ENCODE peak calls at places on chromosomes 12 and 14, in seven cellular contexts. J, V, A, D, S, B and W are unnamed samples.

GRCh38 chr12:89349814-89350213 is 2.5 kb downstream of the DUSP6 start:
- DNase-seq in J (peak), V (peak), B (no peak), A (no peak), S (no peak), D (no peak), W (no peak)

GRCh38 chr12:105864316-105864715 is 274.4 kb downstream of the NUAK1 start:
- DNase-seq in A (no peak), B (no peak), J (no peak), D (no peak), V (no peak), S (no peak), W (no peak)

GRCh38 chr12:124736115-124737039 is 127.3 kb downstream of the SCARB1 start:
- DNase-seq in B (no peak), A (no peak), V (no peak), S (no peak), J (no peak), D (no peak), W (no peak)

GRCh38 chr14:34043627-34044372 is 92.9 kb upstream of the EGLN3 start:
- DNase-seq in V (no peak), D (no peak), B (no peak), S (peak), J (no peak), A (no peak), W (no peak)

GRCh38 chr14:92555440-92556111 is 42.0 kb downstream of the RIN3 start:
- DNase-seq in D (no peak), A (no peak), S (no peak), J (no peak), B (no peak), V (no peak), W (no peak)

GRCh38 chr12:76519538-76519937 is 40.0 kb downstream of the OSBPL8 start:
- DNase-seq in D (no peak), A (no peak), J (peak), S (no peak), V (no peak), B (no peak), W (no peak)

GRCh38 chr14:64682173-64682710 is 22.0 kb upstream of the PLEKHG3 start:
- DNase-seq in D (no peak), V (peak), A (no peak), B (peak), S (no peak), J (no peak), W (no peak)

GRCh38 chr14:73567951-73568885 is 795 bp upstream of the ACOT2 start:
- DNase-seq in V (no peak), S (peak), B (no peak), J (peak), D (no peak), A (no peak), W (no peak)

GRCh38 chr14:31137214-31137889 is 70.2 kb downstream of the HECTD1 start:
- DNase-seq in J (no peak), D (no peak), S (no peak), V (no peak), B (no peak), A (no peak), W (no peak)

GRCh38 chr14:89291351-89291940 is 125.6 kb downstream of the FOXN3 start:
- DNase-seq in D (no peak), S (no peak), B (no peak), V (no peak), A (no peak), J (no peak), W (no peak)

GRCh38 chr14:32381869-32382268 is 52.8 kb downstream of the AKAP6 start:
- DNase-seq in B (no peak), V (no peak), S (no peak), D (no peak), J (no peak), A (no peak), W (no peak)

GRCh38 chr12:110508071-110508586 is 6.0 kb downstream of the RAD9B start:
- DNase-seq in S (no peak), A (no peak), V (no peak), B (no peak), J (no peak), D (no peak), W (no peak)

GRCh38 chr12:123391546-123392343 is 7.8 kb downstream of the KMT5A start:
- DNase-seq in A (no peak), V (no peak), J (no peak), B (no peak), D (no peak), S (no peak), W (no peak)
- TF ChIP-seq POLR2A in A (no peak), V (no peak), J (no peak), B (no peak), D (no peak), S (no peak), W (no peak)

DNA sequence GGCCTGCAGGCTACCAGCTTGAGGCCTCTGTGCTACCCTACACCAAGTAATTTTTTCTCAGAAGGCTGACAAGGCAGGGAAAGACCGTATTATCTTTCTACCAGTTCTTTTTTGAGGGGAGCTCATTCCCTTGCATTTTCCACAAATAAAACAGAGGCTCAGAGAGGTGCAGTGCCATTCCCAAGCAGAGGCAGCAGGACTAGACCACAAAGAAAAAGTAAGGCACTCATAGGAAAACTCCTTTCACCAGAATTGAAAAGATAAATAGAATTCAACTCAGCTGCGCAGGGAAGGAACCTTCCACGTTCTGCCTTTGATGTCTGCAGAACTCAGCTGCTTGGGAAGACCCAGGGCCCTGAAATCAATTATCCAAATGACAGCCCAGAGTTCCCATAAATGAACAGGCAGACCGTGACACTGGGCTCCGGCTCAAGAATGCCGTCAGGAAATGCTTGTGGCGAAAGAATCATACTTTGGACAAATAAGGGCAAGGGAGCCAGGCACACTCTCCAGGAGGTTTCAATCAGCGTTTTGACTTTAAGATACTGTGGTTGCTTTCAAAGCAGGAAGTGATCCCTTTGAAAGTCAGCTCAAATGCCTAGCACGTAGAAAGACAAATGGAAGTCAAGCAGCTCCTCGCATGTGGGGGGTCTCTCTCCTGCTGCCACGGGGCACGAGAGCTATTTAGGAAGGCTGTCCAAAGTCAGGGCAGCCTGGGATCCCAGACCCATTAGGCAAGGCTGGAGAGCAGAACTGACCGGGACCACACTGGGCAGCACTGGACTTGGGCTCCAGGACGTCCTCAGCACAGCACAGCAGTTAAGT is 14.0 kb downstream of the KCTD10 start:
- DNase-seq in D (peak), J (peak), B (peak), V (peak), S (peak), A (no peak), W (peak)
- TF ChIP-seq EP300 in D (peak), J (peak), B (peak), V (peak), S (no peak), A (no peak), W (peak)

GRCh38 chr12:107091989-107092641 is 1.2 kb downstream of the CRY1 start:
- DNase-seq in S (peak), A (no peak), J (peak), D (no peak), B (no peak), V (peak), W (peak)
- TF ChIP-seq POLR2AphosphoS5 in S (no peak), A (no peak), J (no peak), D (no peak), B (peak), V (peak), W (peak)

DNA sequence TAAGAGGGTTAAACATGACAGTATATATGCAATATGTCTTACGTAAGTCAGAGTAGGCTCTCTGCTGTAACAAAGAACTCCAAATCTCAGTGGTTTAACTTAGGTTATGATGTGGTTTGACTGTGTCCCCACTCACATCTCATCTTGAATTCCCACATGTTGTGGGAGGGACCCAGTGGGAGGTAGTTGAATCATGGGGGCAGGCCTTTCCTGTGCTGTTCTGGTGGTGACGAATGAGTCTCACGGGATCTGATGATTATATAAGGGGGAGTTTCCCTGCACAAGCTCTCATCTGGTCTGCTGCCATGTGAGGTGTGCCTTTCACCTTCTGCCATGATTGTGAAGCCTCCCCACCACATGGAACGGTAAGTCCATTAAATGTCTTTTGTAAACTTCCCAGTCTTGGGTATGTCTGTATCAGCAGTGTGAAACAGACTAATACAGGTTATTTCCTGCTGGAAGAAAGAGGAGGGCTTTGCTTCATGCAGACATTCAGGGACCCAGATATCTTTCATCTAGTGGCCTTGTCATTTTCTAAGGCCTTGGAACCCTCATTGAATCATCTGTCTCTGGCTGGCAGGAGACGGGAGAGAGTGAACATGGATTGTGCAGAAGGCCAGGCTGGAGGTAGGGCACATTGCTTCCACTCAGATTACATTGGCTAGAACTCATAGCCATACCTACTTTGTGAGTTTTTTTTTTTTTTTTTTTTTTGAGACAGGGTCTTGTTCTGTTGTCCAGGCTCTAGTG is 96.1 kb downstream of the CRADD start:
- DNase-seq in B (no peak), S (no peak), D (no peak), J (peak), A (no peak), V (no peak), W (no peak)
- TF ChIP-seq POLR2A in B (no peak), S (no peak), D (no peak), J (no peak), A (no peak), V (no peak), W (no peak)

GRCh38 chr12:93753838-93754429 is 76.8 kb downstream of the CRADD start:
- DNase-seq in S (no peak), V (no peak), J (no peak), B (no peak), A (no peak), D (no peak), W (no peak)
- TF ChIP-seq EP300 in S (no peak), V (no peak), J (no peak), B (no peak), A (no peak), D (no peak), W (no peak)

GRCh38 chr12:55708695-55709233 is 1.1 kb upstream of the ITGA7 start:
- DNase-seq in B (no peak), J (no peak), S (no peak), D (no peak), A (no peak), V (no peak), W (no peak)
- TF ChIP-seq POLR2AphosphoS5 in B (no peak), J (no peak), S (no peak), D (no peak), A (no peak), V (no peak), W (peak)

GRCh38 chr14:75070383-75070782 is 942 bp downstream of the ZC2HC1C start:
- DNase-seq in A (no peak), B (no peak), S (no peak), J (no peak), V (peak), D (peak), W (no peak)

GRCh38 chr14:75069811-75070145 is 337 bp downstream of the ZC2HC1C start:
- DNase-seq in D (no peak), V (no peak), J (no peak), S (peak), A (no peak), B (no peak), W (no peak)

GRCh38 chr14:75068294-75069020 is 984 bp upstream of the ZC2HC1C start:
- DNase-seq in J (no peak), V (no peak), B (no peak), A (no peak), S (no peak), D (no peak), W (no peak)

GRCh38 chr14:75067212-75067611 is 2.2 kb upstream of the ZC2HC1C start:
- DNase-seq in J (no peak), V (no peak), D (no peak), A (no peak), S (no peak), B (no peak), W (no peak)

GRCh38 chr14:75069021-75069810 is at the start of gene ZC2HC1C:
- DNase-seq in A (peak), S (peak), J (peak), D (peak), B (peak), V (peak), W (peak)
- TF ChIP-seq POLR2A in A (peak), S (peak), J (peak), D (no peak), B (no peak), V (peak), W (peak)

DNA sequence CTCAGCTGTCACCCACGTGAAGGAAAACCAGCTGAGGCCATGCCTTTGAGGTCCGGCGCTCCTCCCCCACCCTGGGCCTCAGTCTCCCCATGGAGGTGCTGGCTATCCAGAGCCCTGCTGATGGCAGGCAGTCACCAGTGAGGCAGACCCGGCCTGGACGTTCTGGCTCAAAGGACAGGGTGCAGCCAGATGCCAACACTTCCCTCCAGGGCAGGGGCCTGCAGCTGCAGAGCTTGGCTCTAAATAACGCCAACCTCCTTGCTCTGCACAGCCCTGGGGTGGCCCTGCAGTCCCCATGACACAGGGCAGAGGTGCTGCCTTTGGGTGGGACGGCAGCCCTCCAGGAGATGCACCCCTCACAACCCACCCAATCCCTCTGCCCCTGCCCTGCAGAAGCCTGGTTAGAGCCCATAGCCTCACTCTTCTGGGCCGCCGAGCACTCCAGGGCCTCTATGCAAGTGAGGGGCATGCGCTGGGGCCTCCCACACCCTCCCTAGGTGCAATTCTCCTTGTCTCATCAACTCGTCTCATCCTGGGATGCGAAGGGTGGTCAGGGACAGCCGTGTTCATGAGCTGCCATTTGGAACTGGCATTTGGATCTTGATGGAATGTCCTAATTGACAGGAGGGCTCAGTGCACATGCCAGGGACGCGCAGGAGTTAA is 30.4 kb downstream of the CCDC85C start:
- DNase-seq in D (no peak), J (no peak), B (no peak), S (no peak), A (no peak), V (no peak), W (no peak)
- TF ChIP-seq EP300 in D (no peak), J (no peak), B (no peak), S (no peak), A (no peak), V (no peak), W (no peak)